ENCODE peak calls at places on chromosomes 4 and X, in eight cellular contexts. K is HCT116, Z is fibroblast of pulmonary artery, I is lower lobe of right lung, F is fibroblast of lung, V is cardiac fibroblast, N is neural progenitor cell, W is AG09309. E is an unnamed sample.

GRCh38 chrX:94831364-94831763 is 1157.4 kb downstream of the FAM133A start:
- DNase-seq in K (no peak), Z (peak), I (no peak), F (peak), V (peak), N (peak), W (no peak), E (peak)

GRCh38 chr4:40731792-40732245 is 17.9 kb upstream of the NSUN7 start:
- DNase-seq in K (no peak), Z (no peak), I (peak), F (no peak), V (peak), N (no peak), W (no peak), E (no peak)

GRCh38 chrX:10965399-10965798 is 145.7 kb upstream of the HCCS start:
- DNase-seq in K (no peak), Z (no peak), I (no peak), F (no peak), V (no peak), N (no peak), W (no peak), E (no peak)

GRCh38 chr4:26206339-26206738 is 114.5 kb upstream of the RBPJ start:
- DNase-seq in K (no peak), Z (peak), I (no peak), F (peak), V (peak), N (no peak), W (peak), E (peak)

GRCh38 chr4:148444296-148445070 is 2.3 kb upstream of the NR3C2 start:
- DNase-seq in K (no peak), Z (no peak), I (peak), F (peak), V (no peak), N (peak), W (no peak), E (no peak)

GRCh38 chrX:6226646-6227444 is 1.8 kb downstream of the NLGN4X start:
- DNase-seq in K (no peak), Z (no peak), I (no peak), F (peak), V (no peak), N (peak), W (no peak), E (no peak)

GRCh38 chr4:56360071-56360470 is 27.2 kb downstream of the AASDH start:
- DNase-seq in K (no peak), Z (peak), I (no peak), F (peak), V (no peak), N (no peak), W (no peak), E (peak)

GRCh38 chr4:155960522-155960921 is 6.9 kb upstream of the CTSO start:
- DNase-seq in K (no peak), Z (peak), I (no peak), F (peak), V (peak), N (no peak), W (no peak), E (peak)

GRCh38 chr4:189835505-189835904 is 105.2 kb upstream of the FRG1 start:
- DNase-seq in K (no peak), Z (no peak), I (no peak), F (no peak), V (peak), N (no peak), W (no peak), E (no peak)

GRCh38 chr4:9926591-9926990 is 94.7 kb downstream of the SLC2A9 start:
- DNase-seq in K (no peak), Z (no peak), I (no peak), F (no peak), V (no peak), N (no peak), W (no peak), E (no peak)

GRCh38 chrX:1463581-1464281 is 11.0 kb upstream of the ASMTL start:
- DNase-seq in K (no peak), Z (no peak), I (peak), F (no peak), V (no peak), N (no peak), W (no peak), E (no peak)

GRCh38 chrX:120560405-120560841 is 339 bp downstream of the CUL4B start:
- DNase-seq in K (no peak), Z (no peak), I (peak), F (peak), V (no peak), N (no peak), W (peak), E (peak)

GRCh38 chr4:173367285-173367684 is 3.5 kb upstream of the SAP30 start:
- DNase-seq in K (no peak), Z (peak), I (no peak), F (peak), V (peak), N (no peak), W (no peak), E (no peak)

GRCh38 chr4:105352826-105353225 is 121.0 kb downstream of the PPA2 start:
- DNase-seq in K (no peak), Z (peak), I (no peak), F (peak), V (no peak), N (no peak), W (no peak), E (no peak)

GRCh38 chrX:41695464-41695863 is 6.7 kb downstream of the GPR34 start:
- DNase-seq in K (no peak), Z (peak), I (no peak), F (peak), V (no peak), N (no peak), W (no peak), E (peak)
- TF ChIP-seq CTCF in K (no peak), Z (no peak), I (no peak), F (no peak), V (no peak), N (no peak), W (no peak), E (no peak)

DNA sequence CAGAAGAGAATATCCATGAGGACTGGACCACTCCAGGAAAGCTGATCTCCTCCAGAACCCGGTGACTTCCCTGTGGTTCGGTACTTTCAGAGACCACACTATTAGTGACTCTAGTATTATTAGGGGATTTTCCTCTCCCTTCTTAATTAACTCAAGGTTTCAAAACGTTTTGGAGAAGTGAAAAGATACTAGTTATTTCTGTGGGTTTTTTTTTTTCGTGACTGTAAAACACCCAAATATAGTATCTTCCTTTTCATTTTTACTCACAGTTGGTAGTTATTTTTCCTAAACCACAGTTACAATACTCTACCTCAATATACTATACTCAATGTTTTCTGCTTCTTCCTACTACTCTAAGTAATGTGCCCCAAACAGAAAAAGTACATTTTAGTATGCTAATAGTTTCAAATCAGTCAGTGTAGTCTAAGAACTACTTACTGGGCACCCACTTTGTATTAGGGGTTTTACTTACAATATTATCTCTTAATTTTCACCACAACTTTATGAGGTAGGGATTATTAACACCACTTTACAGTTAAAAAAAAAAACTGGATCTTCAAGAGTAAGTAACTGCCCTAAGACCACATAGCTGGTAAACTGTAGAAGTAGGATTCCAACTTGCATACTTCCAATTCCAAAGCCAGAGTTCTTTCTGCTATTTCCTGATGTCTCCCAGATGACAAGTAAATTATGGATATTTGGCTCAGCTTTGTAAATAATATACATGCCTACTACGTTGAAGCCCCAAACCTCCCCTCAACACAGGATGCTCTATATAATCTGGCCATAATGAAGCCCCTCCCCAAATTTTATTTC is 45.0 kb downstream of the SLC9A7 start:
- DNase-seq in K (no peak), Z (no peak), I (no peak), F (peak), V (peak), N (no peak), W (no peak), E (peak)
- H3K4me3 ChIP-seq in K (no peak), Z (no peak), I (no peak), F (no peak), V (no peak), N (no peak), W (no peak), E (no peak)

GRCh38 chr4:138056541-138056940 is 185.6 kb downstream of the SLC7A11 start:
- DNase-seq in K (no peak), Z (no peak), I (no peak), F (no peak), V (no peak), N (no peak), W (no peak), E (no peak)
- TF ChIP-seq CTCF in K (no peak), Z (no peak), I (no peak), F (no peak), V (no peak), N (no peak), W (no peak), E (no peak)

DNA sequence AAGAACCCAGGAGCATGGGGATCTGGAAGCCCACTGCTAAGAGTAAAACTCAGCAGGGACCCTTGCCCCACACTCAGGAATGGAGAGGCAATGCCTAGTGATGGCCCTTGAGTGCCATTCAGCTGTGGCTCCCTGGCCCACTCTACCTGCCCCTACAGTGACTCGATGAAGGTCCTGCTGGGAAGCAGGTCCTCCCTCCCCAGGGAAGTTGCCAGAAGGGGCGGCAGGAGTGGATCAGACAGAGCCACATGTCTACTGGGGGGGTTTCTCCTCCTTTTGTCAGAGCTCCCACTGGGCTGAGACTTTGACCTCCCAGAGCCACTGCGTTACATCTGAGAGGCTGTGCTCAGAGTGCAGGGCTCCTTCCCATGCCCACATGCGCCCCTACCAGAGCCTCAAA is 1.2 kb downstream of the SLC10A3 start:
- DNase-seq in K (no peak), Z (no peak), I (no peak), F (no peak), V (no peak), N (no peak), W (no peak), E (no peak)
- H3K4me3 ChIP-seq in K (peak), Z (peak), I (peak), F (peak), V (no peak), N (no peak), W (peak), E (peak)

GRCh38 chr4:140930556-140930955 is 174.4 kb upstream of the TBC1D9 start:
- DNase-seq in K (no peak), Z (no peak), I (no peak), F (no peak), V (no peak), N (no peak), W (no peak), E (no peak)
- TF ChIP-seq CTCF in K (no peak), Z (no peak), I (no peak), F (no peak), V (no peak), N (no peak), W (no peak), E (no peak)

DNA sequence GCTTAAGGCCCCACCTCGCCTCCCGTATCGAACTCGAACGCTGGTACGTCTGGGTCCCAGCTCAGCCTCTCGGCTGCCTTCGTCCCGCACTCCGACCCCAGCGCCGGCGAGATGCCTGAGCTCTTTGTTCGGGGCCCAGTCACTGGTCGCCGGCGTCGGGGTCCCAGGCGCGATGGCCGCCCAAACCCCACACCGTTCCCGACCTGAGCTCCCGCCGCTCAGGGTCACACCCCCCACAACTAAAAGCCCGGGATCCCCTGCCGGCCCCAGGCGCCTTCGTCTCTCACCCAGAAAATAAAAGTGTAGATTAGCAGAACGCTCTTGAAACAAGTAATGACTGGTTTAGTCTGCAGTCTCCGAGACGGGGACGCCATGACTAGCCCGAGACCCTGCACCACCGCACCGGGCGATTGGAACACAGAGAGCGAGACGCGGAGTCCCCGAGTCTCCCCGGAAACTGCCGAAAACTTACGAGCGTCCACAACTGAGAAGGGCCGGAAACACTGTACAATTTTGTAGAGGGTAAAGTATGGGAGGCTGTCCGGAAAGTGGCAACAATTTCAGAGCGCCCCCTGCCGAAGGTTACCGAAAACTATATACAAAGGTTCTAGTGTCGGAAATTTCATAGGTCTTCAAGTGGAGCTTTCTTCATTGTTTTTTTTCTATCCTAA is at the start of gene TSPAN6:
- DNase-seq in K (peak), Z (peak), I (peak), F (peak), V (peak), N (peak), W (peak), E (peak)
- H3K4me3 ChIP-seq in K (peak), Z (peak), I (peak), F (peak), V (peak), N (peak), W (peak), E (peak)

GRCh38 chrX:52363247-52363883 is 5.5 kb upstream of the XAGE2 start:
- DNase-seq in K (peak), Z (no peak), I (no peak), F (no peak), V (peak), N (peak), W (no peak), E (no peak)
- TF ChIP-seq CTCF in K (peak), Z (no peak), I (no peak), F (no peak), V (no peak), N (peak), W (peak), E (peak)